ENCODE peak calls at places on chromosome 17, in eight cellular contexts. One of them, this sample, is unnamed.

GRCh38 chr17:17913695-17914332 is 58.4 kb downstream of the TOM1L2 start:
- DNase-seq in fibroblast of lung: peak; percentile 87
- DNase-seq in breast epithelium: peak; percentile 67
- DNase-seq in A673: peak; percentile 93
- DNase-seq in astrocyte: peak; percentile 84
- DNase-seq in lung: peak; percentile 72
- DNase-seq in SJCRH30: peak; percentile 100
- DNase-seq in CD8-positive, alpha-beta T cell: peak; percentile 49
- DNase-seq in this sample: peak; percentile 64

GRCh38 chr17:8719291-8720246 is 25.1 kb downstream of the CCDC42 start:
- DNase-seq in fibroblast of lung: no peak
- DNase-seq in breast epithelium: no peak
- DNase-seq in lung: no peak
- DNase-seq in A673: no peak
- DNase-seq in astrocyte: peak; percentile 18
- DNase-seq in CD8-positive, alpha-beta T cell: no peak
- DNase-seq in SJCRH30: no peak
- DNase-seq in this sample: no peak

GRCh38 chr17:62800580-62800979 is 7.5 kb downstream of the MARCHF10 start:
- DNase-seq in CD8-positive, alpha-beta T cell: no peak
- DNase-seq in breast epithelium: peak; percentile 67
- DNase-seq in SJCRH30: no peak
- DNase-seq in A673: no peak
- DNase-seq in fibroblast of lung: peak; percentile 27
- DNase-seq in lung: peak; percentile 34
- DNase-seq in astrocyte: peak; percentile 36
- DNase-seq in this sample: peak; percentile 35

GRCh38 chr17:57662021-57662420 is 83.1 kb downstream of the CCDC182 start:
- DNase-seq in breast epithelium: no peak
- DNase-seq in CD8-positive, alpha-beta T cell: no peak
- DNase-seq in astrocyte: no peak
- DNase-seq in lung: no peak
- DNase-seq in fibroblast of lung: no peak
- DNase-seq in SJCRH30: peak; percentile 84
- DNase-seq in A673: peak; percentile 53
- DNase-seq in this sample: no peak

GRCh38 chr17:73387746-73388577 is 76.2 kb upstream of the CDC42EP4 start:
- DNase-seq in lung: no peak
- DNase-seq in astrocyte: no peak
- DNase-seq in fibroblast of lung: no peak
- DNase-seq in SJCRH30: no peak
- DNase-seq in A673: peak; percentile 27
- DNase-seq in CD8-positive, alpha-beta T cell: no peak
- DNase-seq in breast epithelium: no peak
- DNase-seq in this sample: peak; percentile 54

GRCh38 chr17:34499576-34499975 is 79.8 kb upstream of the TMEM132E start:
- DNase-seq in CD8-positive, alpha-beta T cell: no peak
- DNase-seq in astrocyte: no peak
- DNase-seq in lung: no peak
- DNase-seq in A673: peak; percentile 2
- DNase-seq in SJCRH30: peak; percentile 61
- DNase-seq in fibroblast of lung: peak; percentile 9
- DNase-seq in breast epithelium: no peak
- DNase-seq in this sample: peak; percentile 73

GRCh38 chr17:60442271-60443201 is 20.2 kb downstream of the CHCT1 start:
- DNase-seq in breast epithelium: no peak
- DNase-seq in CD8-positive, alpha-beta T cell: no peak
- DNase-seq in fibroblast of lung: peak; percentile 27
- DNase-seq in SJCRH30: no peak
- DNase-seq in lung: no peak
- DNase-seq in astrocyte: peak; percentile 54
- DNase-seq in A673: peak; percentile 21
- DNase-seq in this sample: no peak

GRCh38 chr17:57755479-57756070 is 10.5 kb upstream of the CCDC182 start:
- DNase-seq in lung: no peak
- DNase-seq in A673: no peak
- DNase-seq in CD8-positive, alpha-beta T cell: no peak
- DNase-seq in fibroblast of lung: no peak
- DNase-seq in astrocyte: no peak
- DNase-seq in breast epithelium: no peak
- DNase-seq in SJCRH30: no peak
- DNase-seq in this sample: no peak

GRCh38 chr17:20965492-20965891 is 77.3 kb downstream of the USP22 start:
- DNase-seq in astrocyte: no peak
- DNase-seq in CD8-positive, alpha-beta T cell: no peak
- DNase-seq in A673: no peak
- DNase-seq in fibroblast of lung: no peak
- DNase-seq in SJCRH30: no peak
- DNase-seq in breast epithelium: no peak
- DNase-seq in lung: no peak
- DNase-seq in this sample: no peak

GRCh38 chr17:80692931-80693467 is 148.4 kb downstream of the RPTOR start:
- DNase-seq in CD8-positive, alpha-beta T cell: no peak
- DNase-seq in fibroblast of lung: no peak
- DNase-seq in SJCRH30: no peak
- DNase-seq in breast epithelium: no peak
- DNase-seq in A673: no peak
- DNase-seq in lung: no peak
- DNase-seq in astrocyte: no peak
- DNase-seq in this sample: no peak

GRCh38 chr17:65592131-65592965 is 30.9 kb upstream of the AXIN2 start:
- DNase-seq in A673: no peak
- DNase-seq in SJCRH30: no peak
- DNase-seq in fibroblast of lung: no peak
- DNase-seq in lung: no peak
- DNase-seq in breast epithelium: no peak
- DNase-seq in CD8-positive, alpha-beta T cell: no peak
- DNase-seq in astrocyte: no peak
- DNase-seq in this sample: peak; percentile 28

GRCh38 chr17:6456321-6456720 is 12.1 kb downstream of the PIMREG start:
- DNase-seq in fibroblast of lung: no peak
- DNase-seq in SJCRH30: no peak
- DNase-seq in breast epithelium: no peak
- DNase-seq in CD8-positive, alpha-beta T cell: no peak
- DNase-seq in lung: no peak
- DNase-seq in astrocyte: no peak
- DNase-seq in A673: no peak
- DNase-seq in this sample: no peak

GRCh38 chr17:75888484-75888883 is 8.3 kb downstream of the TRIM65 start:
- DNase-seq in A673: no peak
- DNase-seq in breast epithelium: no peak
- DNase-seq in lung: no peak
- DNase-seq in CD8-positive, alpha-beta T cell: no peak
- DNase-seq in astrocyte: no peak
- DNase-seq in fibroblast of lung: no peak
- DNase-seq in SJCRH30: no peak
- DNase-seq in this sample: peak; percentile 47

DNA sequence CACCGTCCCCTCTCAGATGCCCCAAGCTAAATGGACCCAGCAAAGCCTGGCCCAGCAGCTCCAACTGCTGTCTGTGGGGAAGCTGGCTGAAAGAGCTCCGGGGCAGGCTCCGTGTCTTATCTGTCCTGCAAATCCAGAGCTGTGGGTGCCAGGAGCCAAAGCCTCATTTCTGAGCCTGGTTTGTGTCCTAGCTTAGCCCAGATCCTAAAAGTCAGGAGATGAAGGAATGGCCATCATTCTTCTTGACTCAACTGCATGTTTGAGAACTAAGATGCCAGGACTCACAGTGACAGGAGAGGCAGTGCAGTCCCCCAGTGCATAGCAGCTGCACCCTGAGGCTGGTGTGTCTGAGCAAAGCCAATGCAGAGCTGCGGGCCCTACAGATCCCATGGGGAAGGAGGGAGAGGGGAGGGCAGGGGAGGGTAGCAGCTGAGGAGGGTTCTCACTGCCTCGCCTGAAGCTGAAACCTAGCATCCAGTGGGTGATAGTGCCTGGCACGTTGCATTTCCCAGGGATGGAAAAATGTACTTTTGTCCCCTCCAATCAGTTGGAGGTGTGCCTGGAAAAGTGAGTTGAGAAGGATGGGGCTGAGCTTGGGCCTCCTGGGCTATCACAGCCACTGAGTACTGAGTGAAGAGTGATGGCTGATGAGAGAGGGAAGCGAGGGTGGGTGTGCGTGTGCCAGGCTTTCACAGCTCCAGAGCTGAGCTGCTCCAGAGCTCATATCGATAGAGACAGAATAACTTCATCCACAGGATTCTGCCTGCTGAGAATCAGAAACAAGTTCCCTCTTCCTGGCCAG is 24.5 kb upstream of the CD300E start:
- DNase-seq in A673: no peak
- DNase-seq in lung: no peak
- DNase-seq in SJCRH30: no peak
- DNase-seq in fibroblast of lung: no peak
- DNase-seq in breast epithelium: no peak
- DNase-seq in CD8-positive, alpha-beta T cell: no peak
- DNase-seq in astrocyte: no peak
- DNase-seq in this sample: no peak
- H3K27me3 ChIP-seq in A673: peaks cover 57% of the 10 kb centered on the region
- H3K27me3 ChIP-seq in lung: no peaks in the 10 kb centered on the region
- H3K27me3 ChIP-seq in SJCRH30: peaks cover 31% of the 10 kb centered on the region
- H3K27me3 ChIP-seq in fibroblast of lung: no peaks in the 10 kb centered on the region
- H3K27me3 ChIP-seq in breast epithelium: peaks cover 52% of the 10 kb centered on the region
- H3K27me3 ChIP-seq in CD8-positive, alpha-beta T cell: peaks cover 6% of the 10 kb centered on the region
- H3K27me3 ChIP-seq in astrocyte: peaks cover 10% of the 10 kb centered on the region
- H3K27me3 ChIP-seq in this sample: peaks cover 3% of the 10 kb centered on the region

GRCh38 chr17:76988796-76989195 is 120.6 kb downstream of the MGAT5B start:
- DNase-seq in A673: no peak
- DNase-seq in CD8-positive, alpha-beta T cell: no peak
- DNase-seq in lung: no peak
- DNase-seq in SJCRH30: no peak
- DNase-seq in fibroblast of lung: no peak
- DNase-seq in breast epithelium: no peak
- DNase-seq in astrocyte: no peak
- DNase-seq in this sample: peak; percentile 63
- H3K27me3 ChIP-seq in A673: no peaks in the 10 kb centered on the region
- H3K27me3 ChIP-seq in CD8-positive, alpha-beta T cell: no peaks in the 10 kb centered on the region
- H3K27me3 ChIP-seq in lung: no peaks in the 10 kb centered on the region
- H3K27me3 ChIP-seq in SJCRH30: peaks cover 42% of the 10 kb centered on the region
- H3K27me3 ChIP-seq in fibroblast of lung: no peaks in the 10 kb centered on the region
- H3K27me3 ChIP-seq in breast epithelium: no peaks in the 10 kb centered on the region
- H3K27me3 ChIP-seq in astrocyte: peaks cover 7% of the 10 kb centered on the region
- H3K27me3 ChIP-seq in this sample: no peaks in the 10 kb centered on the region

GRCh38 chr17:28125530-28126382 is 83.3 kb downstream of the NLK start:
- DNase-seq in lung: no peak
- DNase-seq in A673: no peak
- DNase-seq in SJCRH30: no peak
- DNase-seq in astrocyte: no peak
- DNase-seq in breast epithelium: no peak
- DNase-seq in CD8-positive, alpha-beta T cell: no peak
- DNase-seq in fibroblast of lung: no peak
- DNase-seq in this sample: no peak

GRCh38 chr17:28133562-28133970 is 91.1 kb downstream of the NLK start:
- DNase-seq in astrocyte: peak; percentile 86
- DNase-seq in A673: peak; percentile 61
- DNase-seq in lung: no peak
- DNase-seq in fibroblast of lung: peak; percentile 37
- DNase-seq in breast epithelium: no peak
- DNase-seq in SJCRH30: no peak
- DNase-seq in CD8-positive, alpha-beta T cell: no peak
- DNase-seq in this sample: no peak

GRCh38 chr17:28130455-28130854 is 88.0 kb downstream of the NLK start:
- DNase-seq in SJCRH30: no peak
- DNase-seq in A673: no peak
- DNase-seq in astrocyte: no peak
- DNase-seq in fibroblast of lung: no peak
- DNase-seq in lung: no peak
- DNase-seq in CD8-positive, alpha-beta T cell: no peak
- DNase-seq in breast epithelium: no peak
- DNase-seq in this sample: no peak

GRCh38 chr17:28131592-28131991 is 89.1 kb downstream of the NLK start:
- DNase-seq in astrocyte: peak; percentile 65
- DNase-seq in breast epithelium: no peak
- DNase-seq in CD8-positive, alpha-beta T cell: no peak
- DNase-seq in lung: no peak
- DNase-seq in fibroblast of lung: peak; percentile 37
- DNase-seq in SJCRH30: peak; percentile 6
- DNase-seq in A673: peak; percentile 42
- DNase-seq in this sample: no peak
- H3K27me3 ChIP-seq in astrocyte: no peaks in the 10 kb centered on the region
- H3K27me3 ChIP-seq in breast epithelium: no peaks in the 10 kb centered on the region
- H3K27me3 ChIP-seq in CD8-positive, alpha-beta T cell: no peaks in the 10 kb centered on the region
- H3K27me3 ChIP-seq in lung: no peaks in the 10 kb centered on the region
- H3K27me3 ChIP-seq in fibroblast of lung: no peaks in the 10 kb centered on the region
- H3K27me3 ChIP-seq in SJCRH30: no peaks in the 10 kb centered on the region
- H3K27me3 ChIP-seq in A673: no peaks in the 10 kb centered on the region
- H3K27me3 ChIP-seq in this sample: no peaks in the 10 kb centered on the region

GRCh38 chr17:22695228-22695619 is 1002.9 kb downstream of the KCNJ18 start:
- DNase-seq in lung: peak; percentile 23
- DNase-seq in SJCRH30: peak; percentile 63
- DNase-seq in breast epithelium: no peak
- DNase-seq in astrocyte: no peak
- DNase-seq in CD8-positive, alpha-beta T cell: no peak
- DNase-seq in A673: no peak
- DNase-seq in fibroblast of lung: no peak
- DNase-seq in this sample: no peak

GRCh38 chr17:22692066-22692800 is 999.9 kb downstream of the KCNJ18 start:
- DNase-seq in breast epithelium: no peak
- DNase-seq in lung: peak; percentile 22
- DNase-seq in astrocyte: no peak
- DNase-seq in A673: no peak
- DNase-seq in SJCRH30: no peak
- DNase-seq in CD8-positive, alpha-beta T cell: no peak
- DNase-seq in fibroblast of lung: no peak
- DNase-seq in this sample: no peak

GRCh38 chr17:22694362-22695227 is 1002.3 kb downstream of the KCNJ18 start:
- DNase-seq in SJCRH30: peak; percentile 27
- DNase-seq in A673: no peak
- DNase-seq in lung: no peak
- DNase-seq in CD8-positive, alpha-beta T cell: no peak
- DNase-seq in fibroblast of lung: no peak
- DNase-seq in astrocyte: no peak
- DNase-seq in breast epithelium: no peak
- DNase-seq in this sample: peak; percentile 49

GRCh38 chr17:22692801-22693171 is 1000.5 kb downstream of the KCNJ18 start:
- DNase-seq in astrocyte: no peak
- DNase-seq in fibroblast of lung: no peak
- DNase-seq in lung: no peak
- DNase-seq in SJCRH30: no peak
- DNase-seq in A673: no peak
- DNase-seq in breast epithelium: no peak
- DNase-seq in CD8-positive, alpha-beta T cell: no peak
- DNase-seq in this sample: no peak
- H3K27me3 ChIP-seq in astrocyte: no peaks in the 10 kb centered on the region
- H3K27me3 ChIP-seq in fibroblast of lung: no peaks in the 10 kb centered on the region
- H3K27me3 ChIP-seq in lung: no peaks in the 10 kb centered on the region
- H3K27me3 ChIP-seq in SJCRH30: peaks cover 16% of the 10 kb centered on the region
- H3K27me3 ChIP-seq in A673: no peaks in the 10 kb centered on the region
- H3K27me3 ChIP-seq in breast epithelium: no peaks in the 10 kb centered on the region
- H3K27me3 ChIP-seq in CD8-positive, alpha-beta T cell: no peaks in the 10 kb centered on the region
- H3K27me3 ChIP-seq in this sample: no peaks in the 10 kb centered on the region

GRCh38 chr17:79597040-79597439 is 13.8 kb downstream of the RBFOX3 start:
- DNase-seq in astrocyte: no peak
- DNase-seq in A673: no peak
- DNase-seq in breast epithelium: no peak
- DNase-seq in CD8-positive, alpha-beta T cell: no peak
- DNase-seq in SJCRH30: no peak
- DNase-seq in lung: no peak
- DNase-seq in fibroblast of lung: no peak
- DNase-seq in this sample: no peak
- H3K27me3 ChIP-seq in astrocyte: peaks cover 9% of the 10 kb centered on the region
- H3K27me3 ChIP-seq in A673: peaks cover 98% of the 10 kb centered on the region
- H3K27me3 ChIP-seq in breast epithelium: peaks cover 99% of the 10 kb centered on the region
- H3K27me3 ChIP-seq in CD8-positive, alpha-beta T cell: peaks cover 4% of the 10 kb centered on the region
- H3K27me3 ChIP-seq in SJCRH30: peaks cover 88% of the 10 kb centered on the region
- H3K27me3 ChIP-seq in lung: no peaks in the 10 kb centered on the region
- H3K27me3 ChIP-seq in fibroblast of lung: peaks cover 3% of the 10 kb centered on the region
- H3K27me3 ChIP-seq in this sample: no peaks in the 10 kb centered on the region